ENCODE peak calls at places on chromosomes 4 and X, in seven cellular contexts. R is GM12878; H is NCI-H1436; D is HT-29; B is cardiac muscle cell; L is activated T-cell treated with anti-CD3 and anti-CD28 coated beads, Interleukin-2, amount 50 U/mL, for 1 hour; J is glutamatergic neuron. F is an unnamed sample.

GRCh38 chr4:89009107-89009506 is 47.9 kb downstream of the FAM13A start:
- DNase-seq in R (no peak), H (no peak), D (no peak), B (no peak), L (no peak), J (no peak), F (no peak)

GRCh38 chrX:3263681-3264126 is 82.7 kb downstream of the MXRA5 start:
- DNase-seq in R (no peak), H (no peak), D (no peak), B (no peak), L (no peak), J (no peak), F (no peak)

GRCh38 chr4:53963786-53964185 is 100.6 kb downstream of the CHIC2 start:
- DNase-seq in R (no peak), H (peak), D (no peak), B (no peak), L (no peak), J (no peak), F (no peak)

GRCh38 chr4:64539234-64539849 is 130.1 kb upstream of the TECRL start:
- DNase-seq in R (peak), H (peak), D (peak), B (peak), L (no peak), J (peak), F (peak)

GRCh38 chr4:189533603-189534002 is 407.1 kb upstream of the FRG1 start:
- DNase-seq in R (no peak), H (no peak), D (no peak), B (no peak), L (no peak), J (no peak), F (no peak)

GRCh38 chr4:179709961-179710624 is 2267.9 kb upstream of the AGA start:
- DNase-seq in R (no peak), H (no peak), D (no peak), B (no peak), L (no peak), J (no peak), F (no peak)

GRCh38 chr4:104649631-104650030 is 154.9 kb upstream of the CXXC4 start:
- DNase-seq in R (no peak), H (no peak), D (no peak), B (no peak), L (no peak), J (no peak), F (no peak)

GRCh38 chr4:3685081-3685645 is 81.0 kb upstream of the ADRA2C start:
- DNase-seq in R (no peak), H (no peak), D (no peak), B (no peak), L (no peak), J (peak), F (no peak)

GRCh38 chr4:115844180-115844579 is 730.8 kb upstream of the NDST4 start:
- DNase-seq in R (no peak), H (no peak), D (peak), B (no peak), L (no peak), J (no peak), F (peak)

GRCh38 chrX:24231169-24231568 is 81.6 kb downstream of the ZFX start:
- DNase-seq in R (no peak), H (no peak), D (no peak), B (no peak), L (no peak), J (no peak), F (no peak)

GRCh38 chrX:83934220-83934619 is 73.3 kb downstream of the CYLC1 start:
- DNase-seq in R (no peak), H (no peak), D (peak), B (peak), L (no peak), J (no peak), F (no peak)

GRCh38 chr4:87499415-87500106 is 29.6 kb downstream of the SPARCL1 start:
- DNase-seq in R (no peak), H (no peak), D (no peak), B (no peak), L (no peak), J (no peak), F (no peak)

GRCh38 chr4:107922486-107923473 is 8.6 kb upstream of the CYP2U1 start:
- DNase-seq in R (no peak), H (no peak), D (no peak), B (no peak), L (no peak), J (no peak), F (no peak)

GRCh38 chr4:95215991-95216605 is 332.7 kb downstream of the UNC5C start:
- DNase-seq in R (no peak), H (no peak), D (no peak), B (no peak), L (no peak), J (peak), F (no peak)

GRCh38 chr4:187366530-187367279 is 628.9 kb upstream of the ZFP42 start:
- DNase-seq in R (no peak), H (no peak), D (no peak), B (peak), L (no peak), J (no peak), F (no peak)

GRCh38 chr4:2698504-2698903 is 57.6 kb downstream of the TNIP2 start:
- DNase-seq in R (no peak), H (no peak), D (no peak), B (no peak), L (no peak), J (no peak), F (no peak)

GRCh38 chr4:168411318-168412150 is 68.8 kb downstream of the DDX60L start:
- DNase-seq in R (no peak), H (no peak), D (no peak), B (no peak), L (no peak), J (no peak), F (no peak)

GRCh38 chr4:185831125-185831815 is 19.3 kb upstream of the SORBS2 start:
- DNase-seq in R (no peak), H (no peak), D (no peak), B (peak), L (no peak), J (no peak), F (no peak)

GRCh38 chr4:8058031-8058479 is 100.6 kb downstream of the ABLIM2 start:
- DNase-seq in R (no peak), H (no peak), D (no peak), B (no peak), L (no peak), J (no peak), F (no peak)

GRCh38 chr4:157810137-157810774 is 362.6 kb downstream of the GASK1B start:
- DNase-seq in R (no peak), H (no peak), D (no peak), B (no peak), L (no peak), J (no peak), F (no peak)

GRCh38 chr4:17068396-17068795 is 170.0 kb upstream of the LDB2 start:
- DNase-seq in R (no peak), H (no peak), D (no peak), B (no peak), L (no peak), J (no peak), F (no peak)

GRCh38 chr4:79281577-79282359 is 44.1 kb downstream of the NAA11 start:
- DNase-seq in R (no peak), H (peak), D (no peak), B (no peak), L (no peak), J (no peak), F (no peak)

GRCh38 chrX:124981420-124981819 is 338.3 kb upstream of the TEX13C start:
- DNase-seq in R (no peak), H (no peak), D (no peak), B (no peak), L (no peak), J (no peak), F (no peak)

GRCh38 chr4:2441393-2442174 is 22.8 kb downstream of the CFAP99 start:
- DNase-seq in R (peak), H (peak), D (peak), B (peak), L (peak), J (peak), F (peak)

GRCh38 chrX:133045986-133046385 is 50.9 kb downstream of the USP26 start:
- DNase-seq in R (no peak), H (no peak), D (peak), B (peak), L (no peak), J (no peak), F (peak)

GRCh38 chrX:103157511-103158316 is 57.2 kb upstream of the BEX4 start:
- DNase-seq in R (no peak), H (peak), D (peak), B (peak), L (no peak), J (no peak), F (peak)

GRCh38 chrX:70908541-70908940 is at the start of gene TEX11:
- DNase-seq in R (no peak), H (no peak), D (no peak), B (no peak), L (no peak), J (no peak), F (no peak)

GRCh38 chrX:18549643-18550042 is 122.3 kb downstream of the RS1 start:
- DNase-seq in R (no peak), H (no peak), D (no peak), B (peak), L (no peak), J (no peak), F (no peak)

GRCh38 chr4:167023359-167023925 is 210.9 kb downstream of the SPOCK3 start:
- DNase-seq in R (peak), H (no peak), D (no peak), B (no peak), L (no peak), J (no peak), F (no peak)

GRCh38 chr4:149371021-149371420 is 444.6 kb downstream of the IQCM start:
- DNase-seq in R (no peak), H (peak), D (peak), B (peak), L (no peak), J (no peak), F (peak)

GRCh38 chrX:136953867-136954787 is 73.6 kb upstream of the RBMX start:
- DNase-seq in R (peak), H (peak), D (peak), B (peak), L (peak), J (peak), F (peak)

GRCh38 chrX:65667503-65668355 is at the start of gene MSN:
- DNase-seq in R (no peak), H (no peak), D (peak), B (peak), L (peak), J (peak), F (no peak)

GRCh38 chr4:76504613-76505465 is 69.8 kb downstream of the SHROOM3 start:
- DNase-seq in R (no peak), H (peak), D (peak), B (peak), L (no peak), J (no peak), F (peak)

GRCh38 chr4:40238700-40239548 is 42.1 kb downstream of the RHOH start:
- DNase-seq in R (no peak), H (no peak), D (no peak), B (no peak), L (peak), J (no peak), F (no peak)

GRCh38 chrX:118780915-118781314 is 42.7 kb upstream of the ZCCHC12 start:
- DNase-seq in R (no peak), H (no peak), D (no peak), B (no peak), L (no peak), J (no peak), F (no peak)

GRCh38 chr4:147754037-147754445 is 22.2 kb downstream of the ARHGAP10 start:
- DNase-seq in R (no peak), H (no peak), D (no peak), B (no peak), L (no peak), J (no peak), F (no peak)

GRCh38 chr4:61320154-61320553 is 120.0 kb downstream of the ADGRL3 start:
- DNase-seq in R (no peak), H (no peak), D (no peak), B (no peak), L (no peak), J (no peak), F (no peak)

GRCh38 chr4:142493255-142493976 is 352.7 kb downstream of the INPP4B start:
- DNase-seq in R (no peak), H (no peak), D (no peak), B (no peak), L (no peak), J (no peak), F (no peak)